ENCODE peak calls at places on chromosomes 16 and 17, in seven cellular contexts. W, L, O, H, Q, X and P are unnamed samples.

GRCh38 chr17:43316522-43317142 is 82.2 kb upstream of the ARL4D start:
- DNase-seq in W (no peak), L (no peak), O (peak), H (no peak), Q (no peak), X (no peak), P (no peak)

GRCh38 chr16:72787519-72788268 is 260.2 kb downstream of the ZFHX3 start:
- DNase-seq in W (peak), L (peak), O (no peak), H (no peak), Q (peak), X (peak), P (peak)

GRCh38 chr17:50196036-50196435 is 5.4 kb downstream of the COL1A1 start:
- DNase-seq in W (no peak), L (no peak), O (no peak), H (no peak), Q (no peak), X (no peak), P (no peak)

GRCh38 chr16:85566502-85567100 is 46.5 kb upstream of the GSE1 start:
- DNase-seq in W (no peak), L (no peak), O (no peak), H (no peak), Q (no peak), X (no peak), P (no peak)

GRCh38 chr17:14739656-14740431 is 439.0 kb downstream of the HS3ST3B1 start:
- DNase-seq in W (no peak), L (no peak), O (no peak), H (no peak), Q (no peak), X (no peak), P (no peak)

GRCh38 chr16:70706948-70707465 is 21.2 kb upstream of the MTSS2 start:
- DNase-seq in W (peak), L (no peak), O (no peak), H (peak), Q (no peak), X (no peak), P (peak)

GRCh38 chr16:1305823-1306222 is 3.6 kb upstream of the UBE2I start:
- DNase-seq in W (no peak), L (no peak), O (no peak), H (no peak), Q (no peak), X (no peak), P (no peak)

GRCh38 chr17:28834420-28834819 is 8.2 kb downstream of the FAM222B start:
- DNase-seq in W (no peak), L (no peak), O (no peak), H (no peak), Q (no peak), X (no peak), P (no peak)

GRCh38 chr17:44828919-44829557 is 1.0 kb downstream of the GJC1 start:
- DNase-seq in W (no peak), L (no peak), O (no peak), H (no peak), Q (no peak), X (no peak), P (no peak)

GRCh38 chr17:81573794-81574642 is 21.9 kb upstream of the FAAP100 start:
- DNase-seq in W (no peak), L (no peak), O (no peak), H (no peak), Q (no peak), X (no peak), P (no peak)
- H3K4me3 ChIP-seq in W (no peak), L (no peak), O (no peak), H (no peak), Q (no peak), X (no peak), P (no peak)

GRCh38 chr16:74666425-74667214 is at the start of gene RFWD3:
- DNase-seq in W (peak), L (peak), O (peak), H (peak), Q (peak), X (peak), P (peak)
- TF ChIP-seq POLR2A in W (peak), L (peak), O (peak), H (peak), Q (peak), X (no peak), P (no peak)

GRCh38 chr17:4806770-4807533 is at the start of gene PLD2:
- DNase-seq in W (peak), L (peak), O (peak), H (peak), Q (peak), X (peak), P (peak)

GRCh38 chr17:4810696-4811289 is 3.8 kb downstream of the PLD2 start:
- DNase-seq in W (no peak), L (no peak), O (no peak), H (no peak), Q (no peak), X (no peak), P (no peak)

GRCh38 chr17:4806420-4806769 is 557 bp upstream of the PLD2 start:
- DNase-seq in W (no peak), L (no peak), O (no peak), H (no peak), Q (no peak), X (no peak), P (no peak)

GRCh38 chr17:4808378-4808767 is 1.4 kb downstream of the PLD2 start:
- DNase-seq in W (peak), L (no peak), O (peak), H (no peak), Q (peak), X (peak), P (peak)

DNA sequence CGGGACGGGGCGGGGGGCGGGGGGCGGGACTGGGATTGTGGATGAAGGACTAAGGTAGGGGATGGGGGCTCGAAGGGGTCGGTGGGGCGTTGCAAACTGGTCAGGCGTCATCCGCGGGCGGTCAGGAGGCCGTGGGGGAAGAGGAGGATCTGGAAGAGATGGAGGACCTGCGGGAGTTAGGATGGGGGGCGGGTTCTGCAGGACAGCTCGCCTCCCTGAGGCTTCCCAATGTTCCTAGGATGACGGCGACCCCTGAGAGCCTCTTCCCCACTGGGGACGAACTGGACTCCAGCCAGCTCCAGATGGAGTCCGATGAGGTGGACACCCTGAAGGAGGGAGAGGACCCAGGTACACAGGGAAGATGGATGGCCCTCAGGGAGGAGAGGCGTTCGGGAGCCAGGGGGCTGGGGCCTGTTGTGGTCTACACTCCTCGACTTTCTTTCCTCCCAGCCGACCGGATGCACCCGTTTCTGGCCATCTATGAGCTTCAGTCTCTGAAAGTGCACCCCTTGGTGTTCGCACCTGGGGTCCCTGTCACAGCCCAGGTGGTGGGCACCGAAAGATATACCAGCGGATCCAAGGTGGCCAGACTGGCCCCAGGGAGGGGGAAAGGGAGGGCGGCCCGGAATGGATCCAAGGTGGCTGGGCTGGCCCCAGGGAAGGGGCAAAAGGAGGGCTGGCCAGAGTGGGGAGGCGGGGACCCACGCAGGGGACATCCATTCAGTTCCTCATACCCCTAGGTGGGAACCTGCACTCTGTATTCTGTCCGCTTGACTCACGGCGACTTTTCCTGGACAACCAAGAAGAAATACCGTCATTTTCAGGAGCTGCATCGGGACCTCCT is 804 bp downstream of the PLD2 start:
- DNase-seq in W (no peak), L (peak), O (no peak), H (peak), Q (no peak), X (no peak), P (no peak)
- H3K27ac ChIP-seq in W (peak), L (peak), O (peak), H (peak), Q (peak), X (peak), P (peak)

DNA sequence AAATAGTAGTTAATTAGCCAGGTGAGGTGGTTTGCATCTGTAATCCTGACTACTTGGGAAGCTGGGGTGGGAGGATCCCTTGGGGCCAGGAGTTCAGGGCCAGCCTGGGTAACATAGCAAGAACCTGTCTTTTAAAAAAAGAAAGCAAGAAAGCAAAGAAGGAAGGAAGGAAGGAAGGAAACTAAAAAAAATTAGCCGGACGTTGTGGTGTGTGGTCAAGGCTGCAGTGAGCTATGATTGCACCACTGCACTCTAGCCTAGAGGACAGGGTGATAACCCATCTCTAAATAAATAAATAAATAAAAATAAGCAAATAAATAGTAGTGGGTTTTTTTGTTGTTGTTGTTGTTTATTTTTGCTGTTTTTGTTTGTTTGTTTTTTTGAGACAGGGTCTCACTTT is 39.3 kb upstream of the MAP2K6 start:
- DNase-seq in W (no peak), L (no peak), O (no peak), H (no peak), Q (no peak), X (no peak), P (no peak)
- H3K4me3 ChIP-seq in W (no peak), L (no peak), O (no peak), H (no peak), Q (no peak), X (no peak), P (no peak)

DNA sequence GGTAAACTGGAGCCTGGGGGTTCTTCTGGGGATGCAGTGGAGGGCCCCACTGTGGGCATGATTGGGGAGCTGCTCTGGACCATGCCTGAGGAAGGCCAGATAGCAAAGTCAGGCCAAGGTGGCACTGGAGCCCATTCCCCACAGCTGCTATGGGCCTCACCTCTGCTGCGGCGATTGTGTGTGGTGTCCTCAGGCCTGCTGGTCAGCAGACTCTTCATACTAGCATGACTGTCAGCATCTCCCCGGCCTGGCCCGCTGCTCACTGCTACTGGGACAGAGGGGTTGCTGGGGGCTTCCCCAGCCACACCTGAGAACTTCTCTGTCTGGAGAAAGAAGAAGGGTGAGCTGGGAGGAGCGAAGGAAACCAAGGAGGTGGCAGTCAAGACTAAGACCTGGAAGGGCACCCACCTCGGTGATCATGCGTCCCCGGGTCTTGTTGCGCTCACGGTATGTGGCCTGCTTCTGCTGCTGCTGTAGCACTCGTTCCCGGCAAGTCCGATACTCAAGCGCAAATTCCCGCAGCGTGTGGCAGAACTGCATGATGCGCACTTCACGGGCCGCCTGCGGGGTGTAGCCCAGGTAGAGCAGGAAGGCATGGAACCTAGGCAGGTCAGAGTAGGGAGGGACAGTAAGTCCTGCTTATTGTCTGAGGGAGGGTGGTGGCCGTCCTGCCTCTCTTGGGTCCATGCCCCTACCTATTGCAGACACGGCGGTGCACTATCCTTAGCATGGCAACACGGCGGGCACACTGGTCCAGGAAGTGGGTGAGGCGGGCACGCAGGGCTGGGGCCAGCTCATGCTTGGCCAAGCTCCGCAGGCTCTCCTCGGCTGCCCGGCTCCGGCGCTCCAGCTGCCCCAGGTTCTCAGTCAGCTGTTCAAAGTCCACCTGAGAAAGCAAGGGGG is 3.2 kb downstream of the TMEM208 start:
- DNase-seq in W (no peak), L (no peak), O (no peak), H (no peak), Q (no peak), X (no peak), P (no peak)
- TF ChIP-seq POLR2A in W (no peak), L (no peak), O (no peak), H (no peak), Q (no peak), X (no peak), P (no peak)

DNA sequence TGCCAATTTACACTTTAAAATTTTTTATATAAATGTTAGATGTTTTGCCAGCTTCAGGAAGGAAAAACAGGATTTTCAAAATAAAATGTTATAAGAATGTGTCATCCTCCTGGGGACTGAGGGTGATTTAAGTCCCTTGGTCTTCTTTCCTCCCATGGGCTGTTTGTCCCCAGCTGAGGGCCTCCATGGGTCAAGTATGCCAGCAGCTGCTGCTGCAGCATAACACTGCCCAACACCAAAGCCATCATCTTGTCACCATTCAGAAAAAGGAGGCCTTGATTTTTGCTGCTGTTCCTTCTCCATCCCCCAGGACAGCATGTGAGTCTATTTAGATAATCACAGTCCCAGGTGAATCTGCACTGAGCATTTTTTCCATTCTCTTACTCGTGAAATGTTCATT is 188.5 kb downstream of the LGALS9B start:
- DNase-seq in W (no peak), L (no peak), O (no peak), H (no peak), Q (no peak), X (no peak), P (no peak)
- H3K27ac ChIP-seq in W (no peak), L (no peak), O (no peak), H (no peak), Q (no peak), X (no peak), P (no peak)